ENCODE peak calls at places on chromosomes 7 and 10, in six cellular contexts. K is vagina, C is A549, H is brain microvascular endothelial cell, J is left lung, F is neuronal stem cell. G is an unnamed sample.

GRCh38 chr7:140456627-140457051 is 22.7 kb downstream of the MKRN1 start:
- DNase-seq in C (no peak), K (no peak), F (no peak), J (no peak), H (no peak), G (no peak)

GRCh38 chr10:28254290-28254985 is 48.4 kb downstream of the MPP7 start:
- DNase-seq in J (peak; percentile 53), F (no peak), K (no peak), C (no peak), H (peak; percentile 77), G (peak; percentile 45)

GRCh38 chr10:124539935-124540641 is 78.5 kb downstream of the LHPP start:
- DNase-seq in J (no peak), K (no peak), H (no peak), F (peak; percentile 57), C (peak; percentile 28), G (peak; percentile 62)

GRCh38 chr10:50417906-50418697 is 166.8 kb upstream of the ASAH2 start:
- DNase-seq in H (peak; percentile 81), K (no peak), F (peak; percentile 38), C (peak; percentile 92), J (peak; percentile 78), G (peak; percentile 78)

GRCh38 chr10:103820101-103821062 is 35.0 kb downstream of the SH3PXD2A start:
- DNase-seq in K (no peak), J (no peak), F (no peak), C (no peak), H (peak; percentile 11), G (peak; percentile 52)

GRCh38 chr10:6053816-6054581 is 8.2 kb downstream of the IL2RA start:
- DNase-seq in F (no peak), H (no peak), C (no peak), J (no peak), K (peak; percentile 88), G (no peak)

GRCh38 chr7:100171087-100171681 is 2.8 kb upstream of the GAL3ST4 start:
- DNase-seq in J (no peak), H (no peak), K (no peak), F (peak; percentile 38), C (no peak), G (no peak)

GRCh38 chr7:26958834-26959233 is 94.4 kb upstream of the SKAP2 start:
- DNase-seq in K (no peak), C (peak; percentile 88), J (no peak), F (no peak), H (peak; percentile 79), G (no peak)

GRCh38 chr10:71270301-71270777 is 48.7 kb upstream of the SLC29A3 start:
- DNase-seq in K (no peak), C (peak; percentile 72), J (no peak), F (peak; percentile 68), H (peak; percentile 78), G (peak; percentile 56)

GRCh38 chr10:71217266-71218045 is 5.1 kb downstream of the UNC5B start:
- DNase-seq in K (no peak), J (no peak), F (no peak), H (no peak), C (no peak), G (no peak)

GRCh38 chr7:44461387-44461786 is 29.1 kb downstream of the NUDCD3 start:
- DNase-seq in K (no peak), J (no peak), H (peak; percentile 72), C (no peak), F (no peak), G (no peak)

GRCh38 chr7:152574892-152575511 is 100.9 kb downstream of the XRCC2 start:
- DNase-seq in C (no peak), H (no peak), J (no peak), K (no peak), F (no peak), G (no peak)

GRCh38 chr10:47438857-47439474 is 44.9 kb downstream of the ANXA8 start:
- DNase-seq in F (peak; percentile 21), J (no peak), K (no peak), H (peak; percentile 83), C (peak; percentile 77), G (peak; percentile 50)

GRCh38 chr10:132878730-132879407 is 63.5 kb downstream of the CFAP46 start:
- DNase-seq in F (no peak), J (peak; percentile 18), K (no peak), H (no peak), C (no peak), G (no peak)

GRCh38 chr7:2761801-2762497 is 73.9 kb downstream of the AMZ1 start:
- DNase-seq in C (no peak), H (no peak), F (no peak), K (no peak), J (no peak), G (no peak)
- H3K27ac ChIP-seq in C (no peak overlapping the region), H (no peak overlapping the region), F (no peak overlapping the region), K (peak overlapping the region; percentile 97), J (peak overlapping the region; percentile 92), G (peak overlapping the region; percentile 89)

DNA sequence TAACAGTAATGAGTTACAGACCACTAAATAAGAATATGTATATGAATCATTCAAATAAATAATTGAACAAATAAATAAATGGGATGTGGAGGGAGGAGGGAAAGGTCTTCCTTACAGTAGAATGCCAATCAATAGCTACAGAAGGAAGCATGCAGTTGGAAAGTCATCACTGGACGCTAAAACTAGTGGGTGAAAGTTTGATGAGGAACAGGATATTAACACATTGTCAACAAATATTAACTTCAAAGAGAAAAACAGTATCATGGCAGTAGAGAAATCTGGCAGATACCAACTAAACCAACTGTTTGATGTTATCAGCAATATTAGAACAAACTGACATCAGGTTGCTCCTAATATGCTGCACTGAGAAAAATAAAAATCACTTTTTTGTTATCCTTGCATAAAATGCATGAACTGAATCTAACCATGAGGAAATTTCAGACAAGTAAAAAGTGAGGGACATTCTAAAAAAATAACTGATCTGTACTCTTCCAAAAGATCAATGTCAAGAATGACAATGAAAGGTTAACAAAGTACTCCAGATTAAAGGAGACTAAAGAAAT is 94.1 kb downstream of the ZFAND4 start:
- DNase-seq in F (no peak), K (no peak), J (no peak), C (no peak), H (no peak), G (no peak)
- H3K4me3 ChIP-seq in F (no peak overlapping the region), K (no peak overlapping the region), J (no peak overlapping the region), C (no peak overlapping the region), H (no peak overlapping the region), G (no peak overlapping the region)

DNA sequence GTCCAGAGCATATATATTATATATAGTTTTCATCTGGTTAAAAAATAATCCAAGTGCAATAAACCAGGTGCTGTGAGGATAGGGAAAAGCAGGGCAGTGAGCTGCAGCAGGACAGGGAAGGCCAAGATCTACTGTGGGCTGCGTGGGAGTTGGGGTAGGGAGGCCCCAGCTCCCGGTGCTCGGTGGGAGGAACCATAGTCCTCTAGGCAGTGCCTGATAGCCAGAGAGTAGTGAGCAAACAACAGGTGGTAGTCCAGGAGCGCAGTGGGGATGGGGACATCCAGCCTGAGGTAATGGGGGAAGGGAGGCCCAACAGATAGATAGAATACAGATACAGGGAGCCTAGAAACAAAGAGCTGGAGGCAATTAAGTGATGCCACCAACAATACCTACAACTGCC is 4.1 kb upstream of the BMPR1A start:
- DNase-seq in C (no peak), J (no peak), H (no peak), K (no peak), F (no peak), G (no peak)
- H3K27ac ChIP-seq in C (no peak overlapping the region), J (no peak overlapping the region), H (no peak overlapping the region), K (no peak overlapping the region), F (peak overlapping the region; percentile 25), G (no peak overlapping the region)

GRCh38 chr7:131087756-131088658 is 239.7 kb upstream of the MKLN1 start:
- DNase-seq in J (no peak), C (no peak), K (no peak), H (no peak), F (no peak), G (no peak)

GRCh38 chr7:131090188-131090587 is 237.5 kb upstream of the MKLN1 start:
- DNase-seq in K (no peak), J (no peak), H (no peak), C (no peak), F (no peak), G (no peak)

GRCh38 chr7:131095346-131095745 is 232.3 kb upstream of the MKLN1 start:
- DNase-seq in K (no peak), F (no peak), C (no peak), J (no peak), H (no peak), G (no peak)

GRCh38 chr7:131094685-131095084 is 233.0 kb upstream of the MKLN1 start:
- DNase-seq in J (no peak), H (no peak), F (no peak), K (no peak), C (no peak), G (no peak)

DNA sequence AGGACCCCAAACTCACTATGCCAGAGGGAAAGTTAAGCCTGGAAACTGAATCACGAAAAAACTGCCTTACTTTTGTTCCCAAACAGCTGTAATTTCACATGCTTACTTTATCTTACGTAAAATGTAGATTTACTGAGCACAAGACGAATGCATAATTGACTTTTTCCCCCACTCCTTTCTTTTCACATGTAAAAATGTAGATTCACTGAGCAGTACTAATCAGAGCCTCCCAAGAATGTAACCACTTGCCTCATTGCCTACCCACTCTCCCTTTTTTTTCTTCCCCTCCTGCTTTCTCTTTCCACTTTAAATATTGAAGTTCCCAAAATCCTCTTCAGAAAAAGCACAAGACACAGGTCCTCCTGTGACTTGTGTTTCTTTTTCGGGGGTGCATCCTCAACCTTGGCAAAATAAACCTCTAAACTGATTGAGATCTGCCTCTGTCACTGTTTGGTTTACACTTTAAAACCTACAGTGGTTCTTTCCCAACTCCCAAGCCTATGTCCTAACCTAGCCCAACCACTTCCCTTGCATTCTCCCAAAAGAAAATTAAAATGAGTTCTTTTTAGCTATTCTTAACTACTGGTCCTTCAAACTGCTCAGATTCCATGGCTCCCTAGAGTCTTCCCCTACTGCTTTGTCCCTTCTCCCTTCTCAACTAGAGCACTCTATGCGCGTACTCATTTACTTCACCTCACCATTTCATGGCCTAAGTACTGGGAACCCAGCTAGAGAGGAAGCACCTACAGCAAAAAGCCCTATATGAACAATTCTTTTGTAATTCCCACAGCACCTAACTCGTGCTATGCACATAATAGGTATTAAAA is 236.6 kb upstream of the MKLN1 start:
- DNase-seq in C (no peak), J (no peak), F (no peak), H (no peak), K (no peak), G (no peak)
- H3K4me3 ChIP-seq in C (no peak overlapping the region), J (no peak overlapping the region), F (no peak overlapping the region), H (no peak overlapping the region), K (no peak overlapping the region), G (no peak overlapping the region)

DNA sequence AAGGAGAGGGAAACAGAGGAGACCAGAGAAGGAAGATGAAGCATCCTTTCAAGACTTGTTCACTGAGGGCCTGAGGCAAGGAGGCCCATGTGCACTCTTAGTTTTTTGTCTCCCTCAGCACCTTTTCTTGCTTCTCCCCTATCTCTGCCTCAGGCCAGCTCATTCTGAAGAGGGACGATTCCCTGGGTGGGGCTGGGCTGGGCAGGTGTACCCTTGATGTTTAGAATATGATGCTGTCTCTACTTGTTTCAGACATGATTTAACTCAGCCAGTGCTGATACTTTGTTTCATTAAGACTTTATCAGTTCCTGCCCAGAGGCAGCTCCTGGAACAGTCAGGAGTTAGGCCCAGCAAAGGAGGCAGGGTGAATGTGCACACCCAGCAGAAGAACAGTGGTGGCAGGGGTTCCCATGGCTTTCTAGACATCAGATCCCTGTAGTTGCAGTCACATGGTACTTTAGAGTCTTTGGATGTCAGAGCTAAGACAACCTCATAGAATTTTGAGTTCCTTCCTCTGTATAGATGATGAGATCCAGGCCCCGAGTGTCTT is 3.4 kb downstream of the PRXL2A start:
- DNase-seq in J (no peak), C (no peak), K (no peak), F (no peak), H (no peak), G (no peak)
- H3K27ac ChIP-seq in J (no peak overlapping the region), C (no peak overlapping the region), K (peak overlapping the region; percentile 31), F (no peak overlapping the region), H (no peak overlapping the region), G (no peak overlapping the region)

G was measured in adrenal gland.